ENCODE peak calls at places on chromosomes 16 and 17, in four cellular contexts. V, A, Z and M are unnamed samples.

GRCh38 chr17:40316571-40317344 is 7.8 kb downstream of the RARA start:
- DNase-seq in V (peak; percentile 75), A (no peak), Z (peak; percentile 79), M (peak; percentile 85)

GRCh38 chr17:45123930-45124796 is 8.2 kb downstream of the PLCD3 start:
- DNase-seq in V (peak; percentile 91), A (no peak), Z (peak; percentile 75), M (peak; percentile 81)

GRCh38 chr17:45110676-45111611 is 21.4 kb downstream of the PLCD3 start:
- DNase-seq in V (no peak), A (no peak), Z (no peak), M (no peak)

GRCh38 chr16:1054660-1055556 is 17.6 kb upstream of the SSTR5 start:
- DNase-seq in V (peak; percentile 29), A (no peak), Z (peak; percentile 84), M (peak; percentile 54)

GRCh38 chr16:85394511-85395206 is 218.5 kb upstream of the GSE1 start:
- DNase-seq in V (no peak), A (no peak), Z (no peak), M (peak; percentile 48)

GRCh38 chr17:51305182-51305581 is 44.8 kb downstream of the UTP18 start:
- DNase-seq in V (no peak), A (no peak), Z (no peak), M (no peak)

GRCh38 chr17:4101127-4101798 is 41.6 kb downstream of the ZZEF1 start:
- DNase-seq in V (peak; percentile 40), A (no peak), Z (no peak), M (peak; percentile 10)

GRCh38 chr17:2406903-2407790 is 6.3 kb upstream of the MNT start:
- DNase-seq in V (peak; percentile 92), A (no peak), Z (no peak), M (no peak)

GRCh38 chr16:4734730-4735575 is 616 bp downstream of the DNAAF8 start:
- DNase-seq in V (peak; percentile 70), A (no peak), Z (peak; percentile 91), M (peak; percentile 86)

GRCh38 chr17:12592941-12593340 is 72.7 kb upstream of the MYOCD start:
- DNase-seq in V (no peak), A (no peak), Z (no peak), M (no peak)

GRCh38 chr16:68073902-68074760 is 11.0 kb upstream of the NFATC3 start:
- DNase-seq in V (no peak), A (no peak), Z (no peak), M (no peak)

GRCh38 chr17:78040561-78041400 is 82.3 kb downstream of the TNRC6C start:
- DNase-seq in V (peak; percentile 43), A (no peak), Z (peak; percentile 58), M (no peak)

GRCh38 chr16:36336-36984 is 16.9 kb downstream of the POLR3K start:
- DNase-seq in V (no peak), A (no peak), Z (no peak), M (no peak)

GRCh38 chr17:44754276-44754675 is 4.5 kb upstream of the ADAM11 start:
- DNase-seq in V (no peak), A (no peak), Z (no peak), M (no peak)

GRCh38 chr16:67468731-67469130 is 12.2 kb downstream of the ATP6V0D1 start:
- DNase-seq in V (no peak), A (no peak), Z (no peak), M (no peak)

GRCh38 chr17:3859895-3860294 is 13.8 kb upstream of the NCBP3 start:
- DNase-seq in V (no peak), A (no peak), Z (peak; percentile 28), M (no peak)

GRCh38 chr16:85602831-85603755 is 10.0 kb upstream of the GSE1 start:
- DNase-seq in V (no peak), A (no peak), Z (no peak), M (no peak)

GRCh38 chr16:68503334-68503733 is 35.8 kb upstream of the ZFP90 start:
- DNase-seq in V (peak; percentile 21), A (no peak), Z (no peak), M (no peak)

GRCh38 chr17:19644493-19645210 is 3.9 kb upstream of the ALDH3A2 start:
- DNase-seq in V (no peak), A (no peak), Z (no peak), M (no peak)

GRCh38 chr17:67376892-67377726 is at the start of gene PITPNC1:
- DNase-seq in V (peak; percentile 86), A (no peak), Z (peak; percentile 91), M (peak; percentile 95)

DNA sequence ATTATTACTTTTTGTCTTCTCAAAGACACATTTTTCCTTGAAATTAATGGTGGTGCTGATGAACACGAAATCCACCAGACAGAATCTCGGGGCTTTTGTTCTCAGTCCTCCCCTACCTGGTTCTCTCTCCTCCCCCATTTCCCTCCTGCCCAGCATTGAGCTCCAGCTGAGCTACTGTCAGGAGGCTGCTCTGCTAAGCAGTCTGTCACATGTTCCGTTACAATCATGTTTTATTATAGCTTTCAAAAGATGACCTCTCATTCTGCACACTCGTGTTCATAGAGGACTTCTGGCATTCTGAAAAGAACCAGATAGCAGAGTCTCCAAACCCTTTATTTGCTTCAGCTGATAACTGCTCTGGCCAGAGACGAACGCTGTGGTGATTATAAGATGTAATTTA is 732.5 kb upstream of the RBFOX1 start:
- DNase-seq in V (no peak), A (no peak), Z (no peak), M (no peak)
- H2BK5ac ChIP-seq in V (no peak overlapping the region), A (no peak overlapping the region), Z (no peak overlapping the region), M (no peak overlapping the region)

DNA sequence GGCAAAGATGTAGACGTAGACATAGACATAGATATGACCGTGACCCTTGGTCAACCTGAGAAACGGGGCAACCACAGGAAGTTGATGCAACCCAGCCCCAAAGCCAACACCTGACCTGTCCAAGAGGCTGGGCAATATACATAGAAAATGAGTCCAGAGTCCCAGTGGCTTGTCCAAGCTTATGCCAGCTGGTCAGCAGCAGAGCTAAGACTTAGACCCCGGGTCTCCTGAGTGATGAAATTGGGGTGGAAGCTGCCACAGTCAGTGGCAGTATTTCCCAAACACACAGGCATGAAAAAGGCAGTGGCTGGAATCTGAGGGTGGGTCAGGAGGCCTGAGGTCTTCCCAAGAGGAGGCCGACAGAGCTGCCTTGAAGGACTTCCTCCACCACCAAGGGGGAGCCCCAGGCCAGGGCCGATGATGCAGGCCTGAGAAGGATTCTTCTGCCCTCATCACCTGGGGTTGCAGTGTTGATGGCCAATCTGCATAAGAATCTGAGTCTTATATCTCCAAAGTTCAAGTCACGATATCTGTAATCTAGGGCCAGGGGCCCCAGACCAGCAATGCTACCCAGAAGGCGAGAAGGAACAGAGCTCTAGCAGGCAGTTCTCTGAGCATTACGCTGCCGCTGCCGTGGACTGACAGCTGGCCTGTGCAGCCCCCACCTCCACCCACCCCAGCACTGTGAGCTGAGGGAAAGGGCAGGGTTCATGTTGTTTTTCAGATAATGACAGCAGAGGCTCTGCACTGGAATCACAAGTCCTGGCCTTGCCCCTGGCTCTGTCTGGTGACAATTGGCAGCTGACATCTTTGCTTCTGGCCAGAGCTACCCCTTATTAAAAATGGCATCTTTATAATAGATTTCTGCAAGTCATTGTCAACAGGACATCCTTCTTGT is 72.7 kb downstream of the GNAO1 start:
- DNase-seq in V (no peak), A (no peak), Z (no peak), M (peak; percentile 41)
- H4K5ac ChIP-seq in V (no peak overlapping the region), A (no peak overlapping the region), Z (no peak overlapping the region), M (no peak overlapping the region)

DNA sequence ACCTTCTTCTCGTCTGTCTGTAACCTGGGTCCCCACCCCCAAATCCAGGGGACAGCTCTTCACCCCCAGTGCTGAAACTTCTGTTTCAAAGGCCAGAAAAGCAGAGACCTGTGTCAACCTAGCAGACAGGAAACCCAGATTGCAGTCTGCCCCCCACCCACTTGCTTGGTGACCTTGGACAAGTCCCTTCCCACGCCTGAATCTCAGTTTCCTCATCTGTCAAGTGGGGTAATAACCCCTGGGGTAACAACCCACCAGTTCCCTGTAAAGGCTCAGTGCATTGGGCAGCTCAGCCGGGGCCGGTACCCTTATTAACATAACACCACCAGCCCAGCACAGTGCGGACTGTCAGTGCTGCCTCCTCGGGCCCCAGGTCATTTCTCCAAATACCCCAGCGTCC is 1.3 kb downstream of the STX1B start:
- DNase-seq in V (no peak), A (no peak), Z (no peak), M (no peak)
- H2BK5ac ChIP-seq in V (no peak overlapping the region), A (no peak overlapping the region), Z (no peak overlapping the region), M (no peak overlapping the region)

DNA sequence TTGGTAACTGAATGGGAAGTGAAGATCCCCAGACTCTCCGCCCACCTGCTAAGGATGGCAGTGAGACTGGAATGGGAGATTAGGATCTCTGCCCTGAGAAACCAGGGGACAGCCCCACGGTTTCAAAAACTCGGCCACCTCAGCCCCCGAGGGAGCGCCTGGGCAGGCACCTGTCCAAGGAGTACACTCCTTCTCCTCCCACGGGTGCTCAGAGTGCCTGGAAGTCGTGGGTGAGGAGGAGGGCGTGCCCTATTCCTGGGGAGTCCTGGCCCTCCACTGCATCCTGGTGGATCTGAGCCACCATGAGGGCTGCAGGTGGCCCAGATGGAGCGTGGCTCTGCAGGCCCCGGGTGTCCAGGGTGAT is 78.5 kb downstream of the MGAT5B start:
- DNase-seq in V (no peak), A (no peak), Z (no peak), M (no peak)
- H4K5ac ChIP-seq in V (no peak overlapping the region), A (no peak overlapping the region), Z (no peak overlapping the region), M (no peak overlapping the region)

DNA sequence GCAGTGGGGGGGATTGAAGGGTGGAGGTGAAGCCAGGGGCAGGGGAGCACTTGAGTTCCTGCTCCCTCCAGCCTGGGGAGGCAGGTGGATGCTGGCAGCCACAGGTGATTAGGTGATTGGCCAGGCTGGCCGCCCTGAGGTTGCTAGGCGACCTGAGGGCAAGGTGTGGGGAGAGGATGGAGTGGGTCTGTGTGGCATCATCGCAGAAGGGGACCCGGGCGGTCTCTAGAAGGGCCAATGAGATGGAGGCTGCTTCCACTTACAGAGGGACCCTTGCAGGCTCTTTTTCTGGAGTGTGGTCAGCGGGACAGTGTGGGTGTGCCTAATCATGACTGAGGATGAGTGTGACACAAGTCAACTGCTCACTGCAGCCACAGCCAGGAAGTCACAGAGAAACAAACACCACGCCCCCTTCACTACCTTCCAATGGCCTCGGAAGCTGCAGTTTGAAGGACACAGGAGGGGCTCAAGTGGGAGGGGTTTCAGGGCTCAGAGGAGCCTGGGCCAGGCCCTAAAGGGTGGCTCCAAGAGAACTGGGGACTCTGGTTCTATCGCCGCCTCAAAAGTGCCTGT is 116.0 kb upstream of the SDK2 start:
- DNase-seq in V (no peak), A (no peak), Z (peak; percentile 93), M (peak; percentile 81)
- H2BK5ac ChIP-seq in V (no peak overlapping the region), A (no peak overlapping the region), Z (no peak overlapping the region), M (no peak overlapping the region)

GRCh38 chr17:81991684-81992513 is 14.5 kb downstream of the ASPSCR1 start:
- DNase-seq in V (peak; percentile 31), A (no peak), Z (peak; percentile 76), M (no peak)
- H4K5ac ChIP-seq in V (no peak overlapping the region), A (no peak overlapping the region), Z (no peak overlapping the region), M (no peak overlapping the region)